ENCODE peak calls at places on chromosomes 7 and 10, in seven cellular contexts. One of them, this sample, is unnamed.

GRCh38 chr7:137755438-137755837 is 91.3 kb downstream of the DGKI start:
- DNase-seq in left cardiac atrium: no peak
- DNase-seq in left colon: no peak
- DNase-seq in astrocyte of the cerebellum: no peak
- DNase-seq in cardiac fibroblast: no peak
- DNase-seq in ACHN: no peak
- DNase-seq in central memory CD4-positive, alpha-beta T cell: no peak
- DNase-seq in this sample: no peak

GRCh38 chr7:54785261-54785660 is 26.2 kb upstream of the SEC61G start:
- DNase-seq in central memory CD4-positive, alpha-beta T cell: no peak
- DNase-seq in astrocyte of the cerebellum: no peak
- DNase-seq in ACHN: no peak
- DNase-seq in left colon: no peak
- DNase-seq in cardiac fibroblast: peak; percentile 20
- DNase-seq in left cardiac atrium: no peak
- DNase-seq in this sample: no peak

GRCh38 chr7:68866136-68866535 is 732.1 kb upstream of the AUTS2 start:
- DNase-seq in ACHN: no peak
- DNase-seq in left colon: no peak
- DNase-seq in left cardiac atrium: no peak
- DNase-seq in cardiac fibroblast: no peak
- DNase-seq in central memory CD4-positive, alpha-beta T cell: no peak
- DNase-seq in astrocyte of the cerebellum: no peak
- DNase-seq in this sample: no peak

GRCh38 chr7:115682507-115682906 is 348.1 kb downstream of the TFEC start:
- DNase-seq in ACHN: no peak
- DNase-seq in left colon: no peak
- DNase-seq in left cardiac atrium: no peak
- DNase-seq in astrocyte of the cerebellum: no peak
- DNase-seq in cardiac fibroblast: no peak
- DNase-seq in central memory CD4-positive, alpha-beta T cell: no peak
- DNase-seq in this sample: no peak

GRCh38 chr10:85916999-85917573 is 449.5 kb downstream of the GRID1 start:
- DNase-seq in cardiac fibroblast: no peak
- DNase-seq in left cardiac atrium: no peak
- DNase-seq in astrocyte of the cerebellum: no peak
- DNase-seq in ACHN: peak; percentile 9
- DNase-seq in left colon: peak; percentile 16
- DNase-seq in central memory CD4-positive, alpha-beta T cell: no peak
- DNase-seq in this sample: no peak

GRCh38 chr10:21068025-21068656 is 171.0 kb upstream of the NEBL start:
- DNase-seq in astrocyte of the cerebellum: no peak
- DNase-seq in central memory CD4-positive, alpha-beta T cell: no peak
- DNase-seq in ACHN: no peak
- DNase-seq in cardiac fibroblast: no peak
- DNase-seq in left colon: no peak
- DNase-seq in left cardiac atrium: no peak
- DNase-seq in this sample: no peak

GRCh38 chr7:66683770-66684123 is 55.1 kb downstream of the KCTD7 start:
- DNase-seq in astrocyte of the cerebellum: no peak
- DNase-seq in central memory CD4-positive, alpha-beta T cell: no peak
- DNase-seq in left cardiac atrium: no peak
- DNase-seq in left colon: no peak
- DNase-seq in ACHN: no peak
- DNase-seq in cardiac fibroblast: peak; percentile 7
- DNase-seq in this sample: no peak

GRCh38 chr10:21494221-21495001 is 31.1 kb downstream of the SKIDA1 start:
- DNase-seq in ACHN: peak; percentile 7
- DNase-seq in astrocyte of the cerebellum: no peak
- DNase-seq in central memory CD4-positive, alpha-beta T cell: no peak
- DNase-seq in cardiac fibroblast: peak; percentile 39
- DNase-seq in left cardiac atrium: peak; percentile 69
- DNase-seq in left colon: peak; percentile 19
- DNase-seq in this sample: no peak

GRCh38 chr7:118109607-118110006 is 74.4 kb upstream of the LSM8 start:
- DNase-seq in left colon: no peak
- DNase-seq in cardiac fibroblast: no peak
- DNase-seq in left cardiac atrium: no peak
- DNase-seq in astrocyte of the cerebellum: no peak
- DNase-seq in ACHN: no peak
- DNase-seq in central memory CD4-positive, alpha-beta T cell: no peak
- DNase-seq in this sample: no peak

GRCh38 chr7:28732037-28732869 is 225.9 kb downstream of the TRIL start:
- DNase-seq in astrocyte of the cerebellum: peak; percentile 53
- DNase-seq in central memory CD4-positive, alpha-beta T cell: no peak
- DNase-seq in ACHN: no peak
- DNase-seq in left cardiac atrium: no peak
- DNase-seq in left colon: no peak
- DNase-seq in cardiac fibroblast: peak; percentile 65
- DNase-seq in this sample: no peak

GRCh38 chr10:24701447-24701846 is 22.2 kb downstream of the ARHGAP21 start:
- DNase-seq in left cardiac atrium: no peak
- DNase-seq in astrocyte of the cerebellum: no peak
- DNase-seq in left colon: no peak
- DNase-seq in central memory CD4-positive, alpha-beta T cell: no peak
- DNase-seq in cardiac fibroblast: peak; percentile 32
- DNase-seq in ACHN: no peak
- DNase-seq in this sample: no peak

GRCh38 chr10:14513061-14513460 is 182.3 kb upstream of the FRMD4A start:
- DNase-seq in cardiac fibroblast: no peak
- DNase-seq in ACHN: no peak
- DNase-seq in left colon: no peak
- DNase-seq in central memory CD4-positive, alpha-beta T cell: no peak
- DNase-seq in left cardiac atrium: no peak
- DNase-seq in astrocyte of the cerebellum: no peak
- DNase-seq in this sample: no peak

GRCh38 chr7:148242271-148242801 is 348.2 kb upstream of the C7orf33 start:
- DNase-seq in left cardiac atrium: no peak
- DNase-seq in astrocyte of the cerebellum: peak; percentile 8
- DNase-seq in cardiac fibroblast: peak; percentile 57
- DNase-seq in left colon: peak; percentile 18
- DNase-seq in ACHN: peak; percentile 69
- DNase-seq in central memory CD4-positive, alpha-beta T cell: no peak
- DNase-seq in this sample: peak; percentile 42

GRCh38 chr10:36943534-36943933 is 181.9 kb upstream of the ANKRD30A start:
- DNase-seq in astrocyte of the cerebellum: no peak
- DNase-seq in cardiac fibroblast: no peak
- DNase-seq in left colon: no peak
- DNase-seq in central memory CD4-positive, alpha-beta T cell: no peak
- DNase-seq in ACHN: no peak
- DNase-seq in left cardiac atrium: no peak
- DNase-seq in this sample: no peak

GRCh38 chr7:9961161-9961922 is 1012.3 kb upstream of the PHF14 start:
- DNase-seq in ACHN: no peak
- DNase-seq in central memory CD4-positive, alpha-beta T cell: no peak
- DNase-seq in cardiac fibroblast: no peak
- DNase-seq in left cardiac atrium: no peak
- DNase-seq in left colon: no peak
- DNase-seq in astrocyte of the cerebellum: no peak
- DNase-seq in this sample: no peak

GRCh38 chr7:73449422-73449821 is 15.8 kb downstream of the FZD9 start:
- DNase-seq in left cardiac atrium: no peak
- DNase-seq in cardiac fibroblast: no peak
- DNase-seq in astrocyte of the cerebellum: no peak
- DNase-seq in central memory CD4-positive, alpha-beta T cell: no peak
- DNase-seq in left colon: no peak
- DNase-seq in ACHN: no peak
- DNase-seq in this sample: no peak

GRCh38 chr10:132574783-132575319 is 37.3 kb downstream of the INPP5A start:
- DNase-seq in left cardiac atrium: no peak
- DNase-seq in central memory CD4-positive, alpha-beta T cell: no peak
- DNase-seq in left colon: no peak
- DNase-seq in ACHN: peak; percentile 56
- DNase-seq in cardiac fibroblast: peak; percentile 17
- DNase-seq in astrocyte of the cerebellum: peak; percentile 76
- DNase-seq in this sample: no peak

GRCh38 chr10:42149027-42149700 is 489.2 kb downstream of the ZNF33B start:
- DNase-seq in cardiac fibroblast: peak; percentile 6
- DNase-seq in left colon: peak; percentile 14
- DNase-seq in ACHN: no peak
- DNase-seq in left cardiac atrium: peak; percentile 34
- DNase-seq in astrocyte of the cerebellum: no peak
- DNase-seq in central memory CD4-positive, alpha-beta T cell: no peak
- DNase-seq in this sample: no peak

GRCh38 chr10:70589762-70590662 is 12.5 kb downstream of the PRF1 start:
- DNase-seq in left cardiac atrium: no peak
- DNase-seq in cardiac fibroblast: peak; percentile 63
- DNase-seq in central memory CD4-positive, alpha-beta T cell: no peak
- DNase-seq in left colon: no peak
- DNase-seq in ACHN: no peak
- DNase-seq in astrocyte of the cerebellum: peak; percentile 48
- DNase-seq in this sample: no peak

GRCh38 chr7:41457832-41458437 is 245.0 kb downstream of the INHBA start:
- DNase-seq in central memory CD4-positive, alpha-beta T cell: no peak
- DNase-seq in cardiac fibroblast: no peak
- DNase-seq in left colon: no peak
- DNase-seq in astrocyte of the cerebellum: no peak
- DNase-seq in ACHN: no peak
- DNase-seq in left cardiac atrium: no peak
- DNase-seq in this sample: no peak

GRCh38 chr7:50594136-50594535 is 28.9 kb upstream of the DDC start:
- DNase-seq in left colon: no peak
- DNase-seq in astrocyte of the cerebellum: no peak
- DNase-seq in central memory CD4-positive, alpha-beta T cell: no peak
- DNase-seq in ACHN: no peak
- DNase-seq in cardiac fibroblast: no peak
- DNase-seq in left cardiac atrium: no peak
- DNase-seq in this sample: no peak

GRCh38 chr7:141590666-141591065 is 39.5 kb downstream of the AGK start:
- DNase-seq in central memory CD4-positive, alpha-beta T cell: no peak
- DNase-seq in astrocyte of the cerebellum: no peak
- DNase-seq in left cardiac atrium: no peak
- DNase-seq in left colon: no peak
- DNase-seq in ACHN: no peak
- DNase-seq in cardiac fibroblast: peak; percentile 77
- DNase-seq in this sample: no peak

GRCh38 chr10:53700227-53700626 is 927.6 kb upstream of the MBL2 start:
- DNase-seq in central memory CD4-positive, alpha-beta T cell: no peak
- DNase-seq in left colon: no peak
- DNase-seq in ACHN: no peak
- DNase-seq in astrocyte of the cerebellum: no peak
- DNase-seq in left cardiac atrium: no peak
- DNase-seq in cardiac fibroblast: no peak
- DNase-seq in this sample: no peak

GRCh38 chr10:114715171-114715670 is 57.1 kb upstream of the ABLIM1 start:
- DNase-seq in astrocyte of the cerebellum: peak; percentile 68
- DNase-seq in central memory CD4-positive, alpha-beta T cell: no peak
- DNase-seq in left colon: no peak
- DNase-seq in ACHN: peak; percentile 31
- DNase-seq in cardiac fibroblast: peak; percentile 71
- DNase-seq in left cardiac atrium: peak; percentile 38
- DNase-seq in this sample: no peak

GRCh38 chr7:103644319-103644718 is 198.3 kb upstream of the SLC26A5 start:
- DNase-seq in left cardiac atrium: no peak
- DNase-seq in cardiac fibroblast: no peak
- DNase-seq in central memory CD4-positive, alpha-beta T cell: no peak
- DNase-seq in left colon: no peak
- DNase-seq in astrocyte of the cerebellum: no peak
- DNase-seq in ACHN: no peak
- DNase-seq in this sample: no peak

GRCh38 chr7:27740449-27741086 is 606 bp downstream of the TAX1BP1 start:
- DNase-seq in left colon: peak; percentile 97
- DNase-seq in left cardiac atrium: peak; percentile 85
- DNase-seq in central memory CD4-positive, alpha-beta T cell: peak; percentile 83
- DNase-seq in astrocyte of the cerebellum: peak; percentile 33
- DNase-seq in ACHN: peak; percentile 88
- DNase-seq in cardiac fibroblast: peak; percentile 74
- DNase-seq in this sample: peak; percentile 73

GRCh38 chr7:106421181-106421762 is 136.5 kb upstream of the NAMPT start:
- DNase-seq in left cardiac atrium: peak; percentile 84
- DNase-seq in left colon: peak; percentile 39
- DNase-seq in ACHN: peak; percentile 37
- DNase-seq in astrocyte of the cerebellum: peak; percentile 92
- DNase-seq in central memory CD4-positive, alpha-beta T cell: no peak
- DNase-seq in cardiac fibroblast: peak; percentile 97
- DNase-seq in this sample: no peak

GRCh38 chr10:98394855-98395440 is 20.0 kb downstream of the PYROXD2 start:
- DNase-seq in cardiac fibroblast: no peak
- DNase-seq in astrocyte of the cerebellum: no peak
- DNase-seq in left colon: no peak
- DNase-seq in left cardiac atrium: no peak
- DNase-seq in central memory CD4-positive, alpha-beta T cell: no peak
- DNase-seq in ACHN: no peak
- DNase-seq in this sample: no peak

GRCh38 chr10:121338206-121338991 is 259.8 kb downstream of the FGFR2 start:
- DNase-seq in cardiac fibroblast: no peak
- DNase-seq in central memory CD4-positive, alpha-beta T cell: no peak
- DNase-seq in left cardiac atrium: no peak
- DNase-seq in ACHN: no peak
- DNase-seq in astrocyte of the cerebellum: no peak
- DNase-seq in left colon: no peak
- DNase-seq in this sample: no peak

GRCh38 chr10:101939273-101939635 is 95.7 kb upstream of the KCNIP2 start:
- DNase-seq in left colon: no peak
- DNase-seq in cardiac fibroblast: peak; percentile 98
- DNase-seq in ACHN: no peak
- DNase-seq in central memory CD4-positive, alpha-beta T cell: no peak
- DNase-seq in left cardiac atrium: no peak
- DNase-seq in astrocyte of the cerebellum: peak; percentile 13
- DNase-seq in this sample: no peak

GRCh38 chr10:557792-558328 is 131.6 kb downstream of the DIP2C start:
- DNase-seq in central memory CD4-positive, alpha-beta T cell: peak; percentile 25
- DNase-seq in left cardiac atrium: no peak
- DNase-seq in ACHN: no peak
- DNase-seq in cardiac fibroblast: no peak
- DNase-seq in left colon: no peak
- DNase-seq in astrocyte of the cerebellum: no peak
- DNase-seq in this sample: no peak

GRCh38 chr7:22094413-22095304 is 149.0 kb upstream of the CDCA7L start:
- DNase-seq in left cardiac atrium: no peak
- DNase-seq in cardiac fibroblast: peak; percentile 43
- DNase-seq in ACHN: no peak
- DNase-seq in central memory CD4-positive, alpha-beta T cell: no peak
- DNase-seq in left colon: no peak
- DNase-seq in astrocyte of the cerebellum: no peak
- DNase-seq in this sample: no peak

GRCh38 chr7:5117095-5117970 is 71.7 kb downstream of the RBAK start:
- DNase-seq in cardiac fibroblast: no peak
- DNase-seq in central memory CD4-positive, alpha-beta T cell: no peak
- DNase-seq in astrocyte of the cerebellum: no peak
- DNase-seq in left cardiac atrium: no peak
- DNase-seq in ACHN: no peak
- DNase-seq in left colon: no peak
- DNase-seq in this sample: no peak

This sample was measured in H54.